ENCODE peak calls at places on chromosome 1, in four cellular contexts. One of them, this sample, is unnamed.

GRCh38 chr1:44805311-44806024 is 1.7 kb downstream of the DYNLT4 start:
- DNase-seq in amygdala: no peak
- DNase-seq in neural crest cell: no peak
- DNase-seq in endodermal cell: peak; percentile 52
- DNase-seq in this sample: no peak

GRCh38 chr1:160834945-160835565 is 27.6 kb downstream of the CD244 start:
- DNase-seq in amygdala: no peak
- DNase-seq in neural crest cell: peak; percentile 42
- DNase-seq in endodermal cell: no peak
- DNase-seq in this sample: peak; percentile 83

GRCh38 chr1:210336362-210336761 is 7.7 kb downstream of the HHAT start:
- DNase-seq in amygdala: no peak
- DNase-seq in neural crest cell: no peak
- DNase-seq in endodermal cell: no peak
- DNase-seq in this sample: no peak

GRCh38 chr1:15168479-15168878 is 14.9 kb downstream of the TMEM51 start:
- DNase-seq in amygdala: no peak
- DNase-seq in neural crest cell: no peak
- DNase-seq in endodermal cell: no peak
- DNase-seq in this sample: no peak

GRCh38 chr1:183025782-183026774 is 2.9 kb downstream of the LAMC1 start:
- DNase-seq in amygdala: no peak
- DNase-seq in neural crest cell: no peak
- DNase-seq in endodermal cell: no peak
- DNase-seq in this sample: no peak

GRCh38 chr1:33535334-33535733 is 62.9 kb downstream of the ZSCAN20 start:
- DNase-seq in amygdala: no peak
- DNase-seq in neural crest cell: no peak
- DNase-seq in endodermal cell: no peak
- DNase-seq in this sample: no peak

GRCh38 chr1:230141002-230141648 is 74.1 kb downstream of the GALNT2 start:
- DNase-seq in amygdala: no peak
- DNase-seq in neural crest cell: no peak
- DNase-seq in endodermal cell: no peak
- DNase-seq in this sample: no peak

GRCh38 chr1:200075938-200076546 is 48.5 kb downstream of the NR5A2 start:
- DNase-seq in amygdala: no peak
- DNase-seq in neural crest cell: no peak
- DNase-seq in endodermal cell: no peak
- DNase-seq in this sample: peak; percentile 40

GRCh38 chr1:244968431-244968830 is 104.1 kb upstream of the HNRNPU start:
- DNase-seq in amygdala: no peak
- DNase-seq in neural crest cell: no peak
- DNase-seq in endodermal cell: peak; percentile 71
- DNase-seq in this sample: peak; percentile 35

This sample was measured in GM23338.